ENCODE peak calls at places on chromosomes 6 and 20, in eight cellular contexts. One of them, this sample, is unnamed.

GRCh38 chr20:4989570-4989969 is 11.7 kb downstream of the SLC23A2 start:
- DNase-seq in fibroblast of the aortic adventitia: no peak
- DNase-seq in astrocyte of the spinal cord: no peak
- DNase-seq in bronchial epithelial cell: no peak
- DNase-seq in OCI-LY7: peak; percentile 83
- DNase-seq in GM12865: peak; percentile 63
- DNase-seq in pancreas: no peak
- DNase-seq in HCT116: no peak
- DNase-seq in this sample: no peak

GRCh38 chr20:62143976-62144825 is 632 bp downstream of the SS18L1 start:
- DNase-seq in fibroblast of the aortic adventitia: peak; percentile 59
- DNase-seq in astrocyte of the spinal cord: peak; percentile 57
- DNase-seq in bronchial epithelial cell: peak; percentile 38
- DNase-seq in OCI-LY7: peak; percentile 40
- DNase-seq in GM12865: peak; percentile 59
- DNase-seq in pancreas: peak; percentile 48
- DNase-seq in HCT116: no peak
- DNase-seq in this sample: no peak

GRCh38 chr6:90286884-90287488 is 9.7 kb downstream of the BACH2 start:
- DNase-seq in fibroblast of the aortic adventitia: peak; percentile 27
- DNase-seq in astrocyte of the spinal cord: peak; percentile 36
- DNase-seq in bronchial epithelial cell: peak; percentile 54
- DNase-seq in OCI-LY7: peak; percentile 89
- DNase-seq in GM12865: peak; percentile 67
- DNase-seq in pancreas: no peak
- DNase-seq in HCT116: peak; percentile 72
- DNase-seq in this sample: peak; percentile 58

GRCh38 chr6:99614430-99615161 is 8.0 kb downstream of the PRDM13 start:
- DNase-seq in fibroblast of the aortic adventitia: no peak
- DNase-seq in astrocyte of the spinal cord: no peak
- DNase-seq in bronchial epithelial cell: no peak
- DNase-seq in OCI-LY7: no peak
- DNase-seq in GM12865: peak; percentile 64
- DNase-seq in pancreas: no peak
- DNase-seq in HCT116: no peak
- DNase-seq in this sample: no peak

GRCh38 chr6:161215876-161216615 is 57.8 kb downstream of the AGPAT4 start:
- DNase-seq in fibroblast of the aortic adventitia: no peak
- DNase-seq in astrocyte of the spinal cord: peak; percentile 73
- DNase-seq in bronchial epithelial cell: no peak
- DNase-seq in OCI-LY7: no peak
- DNase-seq in GM12865: no peak
- DNase-seq in pancreas: no peak
- DNase-seq in HCT116: no peak
- DNase-seq in this sample: no peak

GRCh38 chr6:14440215-14440890 is 322.8 kb downstream of the CD83 start:
- DNase-seq in fibroblast of the aortic adventitia: no peak
- DNase-seq in astrocyte of the spinal cord: no peak
- DNase-seq in bronchial epithelial cell: no peak
- DNase-seq in OCI-LY7: no peak
- DNase-seq in GM12865: no peak
- DNase-seq in pancreas: no peak
- DNase-seq in HCT116: no peak
- DNase-seq in this sample: no peak

GRCh38 chr20:421685-422250 is 13.7 kb downstream of the RBCK1 start:
- DNase-seq in fibroblast of the aortic adventitia: no peak
- DNase-seq in astrocyte of the spinal cord: no peak
- DNase-seq in bronchial epithelial cell: no peak
- DNase-seq in OCI-LY7: no peak
- DNase-seq in GM12865: no peak
- DNase-seq in pancreas: no peak
- DNase-seq in HCT116: no peak
- DNase-seq in this sample: no peak

GRCh38 chr6:43278524-43279078 is 19.5 kb upstream of the SLC22A7 start:
- DNase-seq in fibroblast of the aortic adventitia: peak; percentile 26
- DNase-seq in astrocyte of the spinal cord: peak; percentile 6
- DNase-seq in bronchial epithelial cell: peak; percentile 23
- DNase-seq in OCI-LY7: no peak
- DNase-seq in GM12865: no peak
- DNase-seq in pancreas: no peak
- DNase-seq in HCT116: no peak
- DNase-seq in this sample: no peak

GRCh38 chr20:38727602-38728236 is 3.4 kb downstream of the SLC32A1 start:
- DNase-seq in fibroblast of the aortic adventitia: no peak
- DNase-seq in astrocyte of the spinal cord: no peak
- DNase-seq in bronchial epithelial cell: no peak
- DNase-seq in OCI-LY7: no peak
- DNase-seq in GM12865: no peak
- DNase-seq in pancreas: no peak
- DNase-seq in HCT116: no peak
- DNase-seq in this sample: no peak

GRCh38 chr20:48360338-48360698 is 467.5 kb downstream of the PREX1 start:
- DNase-seq in fibroblast of the aortic adventitia: no peak
- DNase-seq in astrocyte of the spinal cord: no peak
- DNase-seq in bronchial epithelial cell: no peak
- DNase-seq in OCI-LY7: peak; percentile 78
- DNase-seq in GM12865: peak; percentile 77
- DNase-seq in pancreas: no peak
- DNase-seq in HCT116: no peak
- DNase-seq in this sample: no peak

GRCh38 chr6:169641461-169642085 is 60.3 kb downstream of the WDR27 start:
- DNase-seq in fibroblast of the aortic adventitia: no peak
- DNase-seq in astrocyte of the spinal cord: no peak
- DNase-seq in bronchial epithelial cell: no peak
- DNase-seq in OCI-LY7: no peak
- DNase-seq in GM12865: no peak
- DNase-seq in pancreas: no peak
- DNase-seq in HCT116: no peak
- DNase-seq in this sample: no peak

GRCh38 chr20:12394786-12395185 is 477.1 kb downstream of the BTBD3 start:
- DNase-seq in fibroblast of the aortic adventitia: peak; percentile 16
- DNase-seq in astrocyte of the spinal cord: no peak
- DNase-seq in bronchial epithelial cell: peak; percentile 15
- DNase-seq in OCI-LY7: no peak
- DNase-seq in GM12865: no peak
- DNase-seq in pancreas: peak; percentile 17
- DNase-seq in HCT116: no peak
- DNase-seq in this sample: no peak

GRCh38 chr20:38985603-38986170 is 23.5 kb downstream of the DHX35 start:
- DNase-seq in fibroblast of the aortic adventitia: peak; percentile 94
- DNase-seq in astrocyte of the spinal cord: peak; percentile 83
- DNase-seq in bronchial epithelial cell: peak; percentile 7
- DNase-seq in OCI-LY7: no peak
- DNase-seq in GM12865: peak; percentile 68
- DNase-seq in pancreas: no peak
- DNase-seq in HCT116: no peak
- DNase-seq in this sample: no peak

GRCh38 chr6:140105857-140106256 is 731.4 kb upstream of the CITED2 start:
- DNase-seq in fibroblast of the aortic adventitia: peak; percentile 12
- DNase-seq in astrocyte of the spinal cord: peak; percentile 27
- DNase-seq in bronchial epithelial cell: peak; percentile 5
- DNase-seq in OCI-LY7: no peak
- DNase-seq in GM12865: peak; percentile 13
- DNase-seq in pancreas: no peak
- DNase-seq in HCT116: peak; percentile 37
- DNase-seq in this sample: no peak

GRCh38 chr6:106872044-106872443 is 102.5 kb downstream of the CD24 start:
- DNase-seq in fibroblast of the aortic adventitia: no peak
- DNase-seq in astrocyte of the spinal cord: no peak
- DNase-seq in bronchial epithelial cell: peak; percentile 86
- DNase-seq in OCI-LY7: no peak
- DNase-seq in GM12865: no peak
- DNase-seq in pancreas: no peak
- DNase-seq in HCT116: no peak
- DNase-seq in this sample: no peak

GRCh38 chr6:109804020-109804419 is 112.9 kb downstream of the FIG4 start:
- DNase-seq in fibroblast of the aortic adventitia: no peak
- DNase-seq in astrocyte of the spinal cord: no peak
- DNase-seq in bronchial epithelial cell: no peak
- DNase-seq in OCI-LY7: no peak
- DNase-seq in GM12865: no peak
- DNase-seq in pancreas: no peak
- DNase-seq in HCT116: no peak
- DNase-seq in this sample: no peak

GRCh38 chr6:163771180-163771579 is 356.7 kb downstream of the QKI start:
- DNase-seq in fibroblast of the aortic adventitia: no peak
- DNase-seq in astrocyte of the spinal cord: no peak
- DNase-seq in bronchial epithelial cell: peak; percentile 65
- DNase-seq in OCI-LY7: no peak
- DNase-seq in GM12865: no peak
- DNase-seq in pancreas: no peak
- DNase-seq in HCT116: no peak
- DNase-seq in this sample: no peak

DNA sequence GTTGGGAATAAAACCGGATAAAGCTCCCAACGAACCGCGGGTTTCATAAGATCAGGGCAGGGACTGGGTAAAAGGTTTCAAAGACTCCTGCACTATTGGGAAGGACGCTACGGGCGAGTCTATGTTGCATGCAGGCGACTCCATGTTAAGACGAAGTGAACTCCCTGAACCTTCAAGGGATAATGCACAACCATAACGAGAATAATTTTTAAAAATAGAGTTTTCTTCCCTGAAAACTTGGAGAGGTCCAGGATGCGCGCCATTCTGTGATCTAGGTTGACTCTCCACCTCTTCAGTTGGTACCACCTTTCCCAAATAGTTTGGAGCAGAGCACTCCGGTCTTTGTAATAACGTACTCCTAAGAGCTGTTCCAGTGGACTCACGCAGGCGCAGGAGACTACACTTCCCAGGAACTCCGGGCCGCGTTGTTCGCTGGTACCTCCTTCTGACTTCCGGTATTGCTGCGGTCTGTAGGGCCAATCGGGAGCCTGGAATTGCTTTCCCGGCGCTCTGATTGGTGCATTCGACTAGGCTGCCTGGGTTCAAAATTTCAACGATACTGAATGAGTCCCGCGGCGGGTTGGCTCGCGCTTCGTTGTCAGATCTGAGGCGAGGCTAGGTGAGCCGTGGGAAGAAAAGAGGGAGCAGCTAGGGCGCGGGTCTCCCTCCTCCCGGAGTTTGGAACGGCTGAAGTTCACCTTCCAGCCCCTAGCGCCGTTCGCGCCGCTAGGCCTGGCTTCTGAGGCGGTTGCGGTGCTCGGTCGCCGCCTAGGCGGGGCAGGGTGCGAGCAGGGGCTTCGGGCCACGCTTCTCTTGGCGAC is at the start of gene TPX2:
- DNase-seq in fibroblast of the aortic adventitia: peak; percentile 97
- DNase-seq in astrocyte of the spinal cord: peak; percentile 98
- DNase-seq in bronchial epithelial cell: peak; percentile 95
- DNase-seq in OCI-LY7: peak; percentile 96
- DNase-seq in GM12865: peak; percentile 96
- DNase-seq in pancreas: peak; percentile 92
- DNase-seq in HCT116: peak; percentile 93
- DNase-seq in this sample: peak; percentile 95
- TF ChIP-seq CTCF in fibroblast of the aortic adventitia: peak; percentile 40
- TF ChIP-seq CTCF in astrocyte of the spinal cord: peak; percentile 26
- TF ChIP-seq CTCF in bronchial epithelial cell: peak; percentile 36
- TF ChIP-seq CTCF in OCI-LY7: peak; percentile 48
- TF ChIP-seq CTCF in GM12865: no peak
- TF ChIP-seq CTCF in pancreas: no peak
- TF ChIP-seq CTCF in HCT116: peak; percentile 10
- TF ChIP-seq CTCF in this sample: no peak

GRCh38 chr20:3307695-3308094 is 68.7 kb upstream of the SLC4A11 start:
- DNase-seq in fibroblast of the aortic adventitia: no peak
- DNase-seq in astrocyte of the spinal cord: no peak
- DNase-seq in bronchial epithelial cell: no peak
- DNase-seq in OCI-LY7: no peak
- DNase-seq in GM12865: no peak
- DNase-seq in pancreas: no peak
- DNase-seq in HCT116: no peak
- DNase-seq in this sample: no peak
- H3K4me3 ChIP-seq in fibroblast of the aortic adventitia: no peak overlapping the region
- H3K4me3 ChIP-seq in astrocyte of the spinal cord: no peak overlapping the region
- H3K4me3 ChIP-seq in bronchial epithelial cell: no peak overlapping the region
- H3K4me3 ChIP-seq in OCI-LY7: no peak overlapping the region
- H3K4me3 ChIP-seq in GM12865: no peak overlapping the region
- H3K4me3 ChIP-seq in pancreas: no peak overlapping the region
- H3K4me3 ChIP-seq in HCT116: no peak overlapping the region
- H3K4me3 ChIP-seq in this sample: no peak overlapping the region

GRCh38 chr20:10647471-10647870 is 26.3 kb downstream of the JAG1 start:
- DNase-seq in fibroblast of the aortic adventitia: no peak
- DNase-seq in astrocyte of the spinal cord: no peak
- DNase-seq in bronchial epithelial cell: no peak
- DNase-seq in OCI-LY7: peak; percentile 12
- DNase-seq in GM12865: peak; percentile 54
- DNase-seq in pancreas: no peak
- DNase-seq in HCT116: no peak
- DNase-seq in this sample: no peak
- TF ChIP-seq CTCF in fibroblast of the aortic adventitia: peak; percentile 34
- TF ChIP-seq CTCF in astrocyte of the spinal cord: peak; percentile 53
- TF ChIP-seq CTCF in bronchial epithelial cell: peak; percentile 16
- TF ChIP-seq CTCF in OCI-LY7: peak; percentile 41
- TF ChIP-seq CTCF in GM12865: peak; percentile 36
- TF ChIP-seq CTCF in pancreas: no peak
- TF ChIP-seq CTCF in HCT116: peak; percentile 48
- TF ChIP-seq CTCF in this sample: no peak

DNA sequence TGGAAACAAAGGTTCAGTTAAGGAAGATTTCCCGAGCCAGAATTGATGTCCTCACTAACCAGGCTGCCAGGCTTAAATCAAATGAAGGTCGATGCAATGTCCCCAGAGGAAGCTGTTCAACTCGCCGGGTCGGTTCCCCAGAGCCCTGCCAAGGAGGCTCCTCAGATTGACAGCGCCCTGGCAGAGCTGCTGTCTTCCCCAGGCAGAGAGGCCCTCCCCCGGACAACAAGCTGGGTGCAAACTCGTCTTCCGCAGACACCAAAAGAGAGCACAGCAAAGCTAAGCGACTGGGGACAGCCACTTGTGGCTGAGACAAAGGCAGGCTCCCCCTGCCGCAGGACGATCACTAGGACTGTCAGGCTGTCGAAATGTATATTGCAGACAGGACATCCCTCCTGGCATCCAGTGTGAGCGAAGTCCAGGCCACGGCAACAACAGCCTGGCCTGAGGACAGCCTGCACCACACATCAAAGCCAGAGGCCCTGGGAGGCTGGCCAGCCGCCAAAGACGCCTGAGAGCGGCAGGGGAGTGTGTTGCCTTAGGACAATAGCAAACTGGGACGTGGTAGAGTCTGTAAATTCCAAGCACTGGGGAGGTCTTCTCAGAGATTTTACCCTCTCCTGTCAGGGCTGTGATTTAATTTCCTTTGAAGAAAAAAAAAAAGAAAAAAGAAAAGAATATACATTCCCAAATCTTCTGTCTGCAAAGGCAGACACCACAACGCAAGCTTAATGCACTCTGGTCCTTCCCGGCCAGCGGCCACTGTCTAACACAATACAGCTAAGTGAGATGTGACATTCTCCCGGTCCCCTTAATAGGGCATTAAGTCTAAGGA is 99.1 kb downstream of the HIVEP2 start:
- DNase-seq in fibroblast of the aortic adventitia: peak; percentile 83
- DNase-seq in astrocyte of the spinal cord: peak; percentile 97
- DNase-seq in bronchial epithelial cell: no peak
- DNase-seq in OCI-LY7: peak; percentile 54
- DNase-seq in GM12865: peak; percentile 86
- DNase-seq in pancreas: peak; percentile 71
- DNase-seq in HCT116: peak; percentile 74
- DNase-seq in this sample: no peak
- H3K4me3 ChIP-seq in fibroblast of the aortic adventitia: peak overlapping the region; percentile 49
- H3K4me3 ChIP-seq in astrocyte of the spinal cord: peak overlapping the region; percentile 16
- H3K4me3 ChIP-seq in bronchial epithelial cell: no peak overlapping the region
- H3K4me3 ChIP-seq in OCI-LY7: peak overlapping the region; percentile 64
- H3K4me3 ChIP-seq in GM12865: peak overlapping the region; percentile 61
- H3K4me3 ChIP-seq in pancreas: no peak overlapping the region
- H3K4me3 ChIP-seq in HCT116: peak overlapping the region; percentile 26
- H3K4me3 ChIP-seq in this sample: no peak overlapping the region